ENCODE peak calls at places on chromosomes 13 and 19, in five cellular contexts. K is activated effector memory CD4-positive, alpha-beta T cell treated with anti-CD3 and anti-CD28 coated beads, Interleukin-2, amount 50 U/mL, for 16 hours; L is COR-L47; C is fibroblast of mammary gland; W is fibroblast of pulmonary artery. S is an unnamed sample.

GRCh38 chr13:70162141-70162540 is 53.9 kb upstream of the KLHL1 start:
- DNase-seq in K (no peak), L (no peak), C (no peak), W (no peak), S (no peak)

GRCh38 chr13:94660695-94661324 is 51.5 kb downstream of the SOX21 start:
- DNase-seq in K (no peak), L (peak), C (peak), W (peak), S (peak)

GRCh38 chr19:38011426-38011825 is 104.4 kb downstream of the SIPA1L3 start:
- DNase-seq in K (no peak), L (no peak), C (no peak), W (no peak), S (no peak)

GRCh38 chr13:77779461-77780272 is 82.2 kb downstream of the SLAIN1 start:
- DNase-seq in K (no peak), L (peak), C (peak), W (peak), S (peak)

GRCh38 chr13:101013245-101013644 is 338.6 kb upstream of the TMTC4 start:
- DNase-seq in K (no peak), L (peak), C (no peak), W (no peak), S (no peak)

GRCh38 chr13:37621811-37622361 is 23.3 kb upstream of the POSTN start:
- DNase-seq in K (no peak), L (no peak), C (peak), W (peak), S (peak)

GRCh38 chr13:85148009-85148408 is 651.2 kb downstream of the SLITRK6 start:
- DNase-seq in K (no peak), L (peak), C (no peak), W (peak), S (no peak)

GRCh38 chr13:56314755-56315154 is 826.0 kb upstream of the PRR20A start:
- DNase-seq in K (no peak), L (no peak), C (no peak), W (no peak), S (no peak)

GRCh38 chr19:5891938-5892771 is 11.4 kb downstream of the NDUFA11 start:
- DNase-seq in K (no peak), L (no peak), C (peak), W (peak), S (peak)

GRCh38 chr19:13008926-13009787 is 13.9 kb downstream of the NFIX start:
- DNase-seq in K (no peak), L (no peak), C (peak), W (no peak), S (no peak)

GRCh38 chr19:2962018-2962670 is 15.2 kb upstream of the TLE6 start:
- DNase-seq in K (no peak), L (peak), C (peak), W (peak), S (peak)

GRCh38 chr13:47594833-47595232 is 406.2 kb downstream of the SUCLA2 start:
- DNase-seq in K (no peak), L (no peak), C (peak), W (peak), S (no peak)

GRCh38 chr19:50320596-50320995 is 8.6 kb downstream of the KCNC3 start:
- DNase-seq in K (no peak), L (no peak), C (no peak), W (no peak), S (no peak)

GRCh38 chr13:108632649-108633167 is 3.3 kb downstream of the MYO16 start:
- DNase-seq in K (no peak), L (no peak), C (no peak), W (no peak), S (no peak)

GRCh38 chr19:1837625-1838105 is 10.6 kb downstream of the REXO1 start:
- DNase-seq in K (peak), L (no peak), C (peak), W (peak), S (peak)

GRCh38 chr13:91493442-91493841 is 95.0 kb downstream of the GPC5 start:
- DNase-seq in K (no peak), L (no peak), C (no peak), W (no peak), S (no peak)

GRCh38 chr13:94996445-94996844 is 284.1 kb upstream of the SOX21 start:
- DNase-seq in K (no peak), L (no peak), C (no peak), W (no peak), S (no peak)

GRCh38 chr13:79171131-79172061 is 234.7 kb downstream of the RBM26 start:
- DNase-seq in K (no peak), L (peak), C (no peak), W (no peak), S (no peak)

GRCh38 chr13:111312944-111313590 is 7.4 kb upstream of the TEX29 start:
- DNase-seq in K (no peak), L (no peak), C (no peak), W (no peak), S (no peak)

GRCh38 chr13:53788286-53788685 is 759.7 kb downstream of the OLFM4 start:
- DNase-seq in K (no peak), L (peak), C (no peak), W (no peak), S (no peak)

GRCh38 chr13:96700657-96701056 is 293.6 kb downstream of the OXGR1 start:
- DNase-seq in K (no peak), L (no peak), C (peak), W (peak), S (no peak)

GRCh38 chr13:26914148-26914547 is 153.6 kb upstream of the GPR12 start:
- DNase-seq in K (no peak), L (no peak), C (no peak), W (no peak), S (no peak)

GRCh38 chr19:17479325-17479791 is 9.0 kb downstream of the SLC27A1 start:
- DNase-seq in K (no peak), L (no peak), C (peak), W (peak), S (peak)

GRCh38 chr13:20401958-20402856 is 123.5 kb downstream of the CRYL1 start:
- DNase-seq in K (no peak), L (no peak), C (peak), W (peak), S (peak)

GRCh38 chr13:35995136-35995535 is 136.0 kb downstream of the DCLK1 start:
- DNase-seq in K (no peak), L (no peak), C (peak), W (peak), S (no peak)

GRCh38 chr19:873084-874019 is 13.9 kb downstream of the CFD start:
- DNase-seq in K (peak), L (no peak), C (peak), W (peak), S (peak)

GRCh38 chr13:100315522-100315921 is 226.6 kb downstream of the PCCA start:
- DNase-seq in K (no peak), L (no peak), C (no peak), W (no peak), S (no peak)

GRCh38 chr19:44782729-44783128 is 5.0 kb downstream of the CBLC start:
- DNase-seq in K (no peak), L (no peak), C (no peak), W (no peak), S (no peak)

GRCh38 chr19:4990306-4990705 is 21.4 kb downstream of the KDM4B start:
- DNase-seq in K (no peak), L (no peak), C (no peak), W (no peak), S (no peak)

GRCh38 chr19:18436651-18437478 is 1.1 kb downstream of the ISYNA1 start:
- DNase-seq in K (peak), L (peak), C (peak), W (peak), S (peak)

GRCh38 chr19:10449037-10449436 is 28.7 kb downstream of the PDE4A start:
- DNase-seq in K (no peak), L (no peak), C (no peak), W (no peak), S (no peak)

GRCh38 chr19:11949201-11949600 is 15.6 kb upstream of the ZNF763 start:
- DNase-seq in K (no peak), L (no peak), C (peak), W (no peak), S (no peak)

GRCh38 chr19:3565177-3565576 is 7.6 kb upstream of the HMG20B start:
- DNase-seq in K (no peak), L (no peak), C (no peak), W (no peak), S (no peak)

GRCh38 chr19:21028969-21029268 is 8.5 kb downstream of the ZNF430 start:
- DNase-seq in K (no peak), L (no peak), C (no peak), W (no peak), S (no peak)

GRCh38 chr19:46009530-46010510 is 13.0 kb downstream of the PGLYRP1 start:
- DNase-seq in K (peak), L (peak), C (peak), W (peak), S (peak)

GRCh38 chr13:32881792-32882175 is 134.4 kb upstream of the KL start:
- DNase-seq in K (no peak), L (peak), C (no peak), W (no peak), S (no peak)

GRCh38 chr19:1383014-1383310 is 745 bp upstream of the NDUFS7 start:
- DNase-seq in K (no peak), L (no peak), C (no peak), W (no peak), S (no peak)

GRCh38 chr13:24184265-24184841 is 23.8 kb downstream of the SPATA13 start:
- DNase-seq in K (no peak), L (no peak), C (no peak), W (no peak), S (no peak)

GRCh38 chr13:73952683-73953082 is 181.5 kb downstream of the KLF12 start:
- DNase-seq in K (no peak), L (no peak), C (peak), W (no peak), S (no peak)

S was measured in AG20443.